ENCODE peak calls at places on chromosomes 11 and 22, in six cellular contexts. A is CD8-positive, alpha-beta memory T cell; T is GM12865; K is heart right ventricle; E is WERI-Rb-1; D is DMS153. Z is an unnamed sample.

GRCh38 chr11:120023120-120023519 is 114.8 kb downstream of the TRIM29 start:
- DNase-seq in A (no peak), T (no peak), K (no peak), E (no peak), D (no peak), Z (no peak)

GRCh38 chr11:61413496-61413895 is 16.3 kb downstream of the CPSF7 start:
- DNase-seq in A (no peak), T (no peak), K (no peak), E (no peak), D (no peak), Z (no peak)

GRCh38 chr11:122122179-122122578 is 6.2 kb upstream of the BLID start:
- DNase-seq in A (no peak), T (no peak), K (no peak), E (no peak), D (no peak), Z (no peak)

GRCh38 chr11:125263268-125263790 is 98.8 kb downstream of the PKNOX2 start:
- DNase-seq in A (no peak), T (peak), K (peak), E (no peak), D (no peak), Z (no peak)

GRCh38 chr11:20671856-20672546 is 2.6 kb downstream of the NELL1 start:
- DNase-seq in A (no peak), T (no peak), K (no peak), E (peak), D (peak), Z (peak)

GRCh38 chr11:27913650-27914049 is 194.3 kb downstream of the KIF18A start:
- DNase-seq in A (no peak), T (peak), K (no peak), E (no peak), D (no peak), Z (peak)

GRCh38 chr11:120471131-120471530 is 40.4 kb upstream of the GRIK4 start:
- DNase-seq in A (no peak), T (no peak), K (no peak), E (no peak), D (no peak), Z (no peak)

GRCh38 chr22:30871391-30872281 is 96.9 kb downstream of the MORC2 start:
- DNase-seq in A (no peak), T (no peak), K (peak), E (no peak), D (no peak), Z (no peak)

GRCh38 chr11:69309800-69310280 is 15.9 kb downstream of the MYEOV start:
- DNase-seq in A (no peak), T (no peak), K (no peak), E (no peak), D (no peak), Z (no peak)

GRCh38 chr11:113477321-113477720 is 2.1 kb upstream of the DRD2 start:
- DNase-seq in A (no peak), T (peak), K (no peak), E (peak), D (peak), Z (no peak)

GRCh38 chr22:19786264-19786585 is 25.6 kb downstream of the TBX1 start:
- DNase-seq in A (no peak), T (no peak), K (no peak), E (no peak), D (no peak), Z (no peak)

GRCh38 chr22:37147186-37147990 is 2.3 kb downstream of the IL2RB start:
- DNase-seq in A (no peak), T (no peak), K (no peak), E (no peak), D (no peak), Z (no peak)

GRCh38 chr22:32808038-32808445 is 6.5 kb downstream of the TIMP3 start:
- DNase-seq in A (no peak), T (no peak), K (no peak), E (no peak), D (no peak), Z (no peak)

GRCh38 chr11:59187587-59187986 is 15.7 kb downstream of the DTX4 start:
- DNase-seq in A (no peak), T (no peak), K (peak), E (no peak), D (no peak), Z (no peak)

GRCh38 chr11:79973701-79974626 is 533.1 kb upstream of the TENM4 start:
- DNase-seq in A (no peak), T (no peak), K (no peak), E (no peak), D (no peak), Z (peak)

GRCh38 chr22:20107951-20108756 is 7.8 kb upstream of the RANBP1 start:
- DNase-seq in A (no peak), T (no peak), K (peak), E (no peak), D (no peak), Z (no peak)

GRCh38 chr11:71447791-71448256 is 369 bp downstream of the DHCR7 start:
- DNase-seq in A (no peak), T (peak), K (no peak), E (peak), D (no peak), Z (peak)

GRCh38 chr11:72826942-72827480 is 12.8 kb downstream of the ATG16L2 start:
- DNase-seq in A (no peak), T (no peak), K (no peak), E (no peak), D (no peak), Z (no peak)

GRCh38 chr11:120324932-120325810 is at the start of gene TLCD5:
- DNase-seq in A (peak), T (peak), K (peak), E (peak), D (peak), Z (peak)

GRCh38 chr11:68840661-68841653 is 759 bp downstream of the CPT1A start:
- DNase-seq in A (peak), T (peak), K (peak), E (no peak), D (no peak), Z (peak)

GRCh38 chr11:19511413-19512183 is 201.0 kb upstream of the NAV2 start:
- DNase-seq in A (no peak), T (no peak), K (peak), E (no peak), D (peak), Z (no peak)

GRCh38 chr11:63811522-63811921 is 1.7 kb upstream of the SPINDOC start:
- DNase-seq in A (no peak), T (no peak), K (no peak), E (no peak), D (no peak), Z (no peak)